ENCODE peak calls at places on chromosomes 12 and 14, in four cellular contexts. F, N, X and I are unnamed samples. For H3K9me3, the result is how much of the 10 kb centered on the place peaks cover.

GRCh38 chr14:69637503-69638030 is 26.2 kb downstream of the SUSD6 start:
- DNase-seq in F (no peak), N (no peak), X (peak), I (no peak)

GRCh38 chr14:74551903-74552371 is 58.4 kb downstream of the ISCA2 start:
- DNase-seq in F (no peak), N (no peak), X (no peak), I (no peak)

GRCh38 chr12:4118017-4118510 is 155.5 kb upstream of the CCND2 start:
- DNase-seq in F (no peak), N (peak), X (no peak), I (no peak)

GRCh38 chr12:58387199-58387598 is 445.8 kb downstream of the ATP23 start:
- DNase-seq in F (no peak), N (no peak), X (no peak), I (peak)

GRCh38 chr12:14207946-14208612 is 157.4 kb upstream of the ATF7IP start:
- DNase-seq in F (no peak), N (no peak), X (no peak), I (no peak)

GRCh38 chr12:48613321-48613720 is 43.5 kb upstream of the LALBA start:
- DNase-seq in F (no peak), N (no peak), X (no peak), I (no peak)

GRCh38 chr12:69821441-69822204 is 3.4 kb upstream of the MYRFL start:
- DNase-seq in F (no peak), N (no peak), X (no peak), I (peak)

GRCh38 chr12:76083761-76084276 is 666 bp downstream of the NAP1L1 start:
- DNase-seq in F (peak), N (peak), X (peak), I (no peak)

GRCh38 chr12:73321776-73322175 is 1049.6 kb downstream of the TRHDE start:
- DNase-seq in F (no peak), N (no peak), X (no peak), I (no peak)

GRCh38 chr12:89392401-89392800 is 40.1 kb upstream of the DUSP6 start:
- DNase-seq in F (no peak), N (no peak), X (no peak), I (no peak)

GRCh38 chr14:65412881-65413738 is 580 bp downstream of the FUT8 start:
- DNase-seq in F (peak), N (peak), X (peak), I (no peak)

GRCh38 chr12:124185970-124186686 is 108.8 kb upstream of the RFLNA start:
- DNase-seq in F (no peak), N (no peak), X (no peak), I (no peak)

GRCh38 chr14:22998324-22999012 is 11.5 kb downstream of the C14orf93 start:
- DNase-seq in F (no peak), N (no peak), X (no peak), I (no peak)

GRCh38 chr14:69479696-69480095 is 4.8 kb upstream of the PLEKHD1 start:
- DNase-seq in F (no peak), N (no peak), X (no peak), I (no peak)

GRCh38 chr14:106831322-106831720 is 1304.9 kb downstream of the TMEM121 start:
- DNase-seq in F (no peak), N (no peak), X (no peak), I (no peak)

GRCh38 chr14:80850197-80850814 is 91.2 kb downstream of the CEP128 start:
- DNase-seq in F (peak), N (no peak), X (peak), I (no peak)

GRCh38 chr12:121570467-121571283 is 10.1 kb downstream of the KDM2B start:
- DNase-seq in F (no peak), N (no peak), X (no peak), I (no peak)

GRCh38 chr12:27751386-27752047 is 28.5 kb upstream of the KLHL42 start:
- DNase-seq in F (no peak), N (no peak), X (no peak), I (peak)

GRCh38 chr14:64506751-64507150 is 2.2 kb downstream of the ZBTB1 start:
- DNase-seq in F (no peak), N (no peak), X (no peak), I (no peak)

GRCh38 chr12:124162151-124163110 is 132.5 kb upstream of the RFLNA start:
- DNase-seq in F (no peak), N (no peak), X (no peak), I (no peak)

GRCh38 chr14:29710015-29710414 is 217.6 kb downstream of the PRKD1 start:
- DNase-seq in F (no peak), N (no peak), X (peak), I (no peak)

GRCh38 chr14:30002859-30003258 is 75.2 kb upstream of the PRKD1 start:
- DNase-seq in F (no peak), N (no peak), X (no peak), I (no peak)

GRCh38 chr12:13534645-13535398 is 338.3 kb downstream of the EMP1 start:
- DNase-seq in F (peak), N (peak), X (peak), I (peak)

GRCh38 chr12:94875525-94875924 is 128.0 kb downstream of the NDUFA12 start:
- DNase-seq in F (peak), N (no peak), X (peak), I (peak)

GRCh38 chr12:116459921-116460666 is 99.1 kb upstream of the MAP1LC3B2 start:
- DNase-seq in F (no peak), N (no peak), X (no peak), I (no peak)

GRCh38 chr14:19823765-19824164 is 20.2 kb downstream of the OR4N2 start:
- DNase-seq in F (no peak), N (no peak), X (no peak), I (no peak)

GRCh38 chr14:67859169-67859749 is 39.7 kb downstream of the RAD51B start:
- DNase-seq in F (no peak), N (no peak), X (no peak), I (no peak)

GRCh38 chr14:34030864-34031263 is 80.0 kb upstream of the EGLN3 start:
- DNase-seq in F (no peak), N (peak), X (no peak), I (no peak)

GRCh38 chr12:12779529-12779928 is 5.9 kb upstream of the APOLD1 start:
- DNase-seq in F (peak), N (no peak), X (no peak), I (peak)

GRCh38 chr14:64611358-64612020 is 61.7 kb downstream of the PPP1R36 start:
- DNase-seq in F (no peak), N (peak), X (no peak), I (no peak)

GRCh38 chr12:52817003-52817698 is 3.2 kb upstream of the KRT4 start:
- DNase-seq in F (no peak), N (no peak), X (no peak), I (no peak)

GRCh38 chr14:85010186-85010585 is 519.8 kb upstream of the FLRT2 start:
- DNase-seq in F (no peak), N (no peak), X (no peak), I (no peak)

GRCh38 chr12:49358548-49359141 is 8.6 kb upstream of the SPATS2 start:
- DNase-seq in F (peak), N (peak), X (peak), I (no peak)

GRCh38 chr14:53156238-53156637 is 3.1 kb upstream of the DDHD1 start:
- DNase-seq in F (no peak), N (no peak), X (no peak), I (no peak)

GRCh38 chr12:25985296-25985992 is 27.0 kb downstream of the RASSF8 start:
- DNase-seq in F (no peak), N (no peak), X (no peak), I (no peak)

GRCh38 chr12:48995061-48995879 is 3.9 kb downstream of the DDN start:
- DNase-seq in F (peak), N (peak), X (peak), I (no peak)

GRCh38 chr12:89731614-89732013 is 23.0 kb upstream of the ATP2B1 start:
- DNase-seq in F (no peak), N (peak), X (no peak), I (no peak)

GRCh38 chr12:57250956-57251355 is at the start of gene STAC3:
- DNase-seq in F (no peak), N (no peak), X (no peak), I (no peak)

GRCh38 chr12:100164153-100164704 is 21.6 kb upstream of the BLTP3B start:
- DNase-seq in F (no peak), N (no peak), X (no peak), I (no peak)
- H3K9me3 ChIP-seq in F (under half), N (under half), X (under half), I (under half)

GRCh38 chr14:56168007-56168616 is 49.9 kb downstream of the PELI2 start:
- DNase-seq in F (no peak), N (no peak), X (no peak), I (no peak)
- H3K9me3 ChIP-seq in F (under half), N (under half), X (under half), I (under half)

GRCh38 chr12:129821964-129822363 is 81.9 kb downstream of the TMEM132D start:
- DNase-seq in F (no peak), N (no peak), X (no peak), I (no peak)
- H3K9me3 ChIP-seq in F (under half), N (under half), X (under half), I (under half)

DNA sequence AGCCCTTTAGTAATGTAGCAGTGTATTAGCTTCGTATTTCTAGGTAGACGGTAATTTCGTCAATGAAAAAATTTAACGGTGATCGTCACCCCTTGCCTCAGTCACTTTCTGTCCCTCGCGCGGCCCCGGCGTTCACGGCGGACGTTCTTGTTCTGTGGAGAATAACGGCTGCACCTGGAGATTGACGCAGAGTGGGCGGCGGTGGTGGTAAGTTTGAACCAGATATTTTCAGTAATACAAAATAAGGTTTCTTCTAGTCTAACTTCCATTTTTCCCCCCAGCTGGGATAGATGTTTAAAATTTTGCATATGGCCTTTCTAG is 341 bp downstream of the ZNF10 start:
- DNase-seq in F (no peak), N (peak), X (peak), I (no peak)
- H3K9me3 ChIP-seq in F (half or more), N (half or more), X (under half), I (under half)